ENCODE peak calls at places on chromosomes 6 and 20, in five cellular contexts. U is mesendoderm; B is CD4-positive, CD25-positive, alpha-beta regulatory T cell; O is uterus; Y is body of pancreas. S is an unnamed sample.

GRCh38 chr6:113359155-113360140 is 497.7 kb upstream of the MARCKS start:
- DNase-seq in U (no peak), B (no peak), O (no peak), Y (peak), S (no peak)

GRCh38 chr6:97813881-97814280 is 530.9 kb upstream of the MMS22L start:
- DNase-seq in U (peak), B (no peak), O (no peak), Y (no peak), S (no peak)

GRCh38 chr6:54718541-54719023 is 128.0 kb upstream of the FAM83B start:
- DNase-seq in U (no peak), B (no peak), O (no peak), Y (peak), S (no peak)

GRCh38 chr6:134813146-134813545 is 136.8 kb downstream of the ALDH8A1 start:
- DNase-seq in U (no peak), B (no peak), O (no peak), Y (no peak), S (no peak)

GRCh38 chr6:76942203-76942971 is 520.9 kb downstream of the HTR1B start:
- DNase-seq in U (no peak), B (no peak), O (no peak), Y (no peak), S (no peak)

GRCh38 chr6:108961985-108962384 is 113.8 kb downstream of the ARMC2 start:
- DNase-seq in U (no peak), B (no peak), O (no peak), Y (no peak), S (no peak)

GRCh38 chr6:15063253-15063853 is 182.5 kb upstream of the JARID2 start:
- DNase-seq in U (no peak), B (no peak), O (no peak), Y (peak), S (no peak)

GRCh38 chr20:22003680-22004079 is 298.2 kb downstream of the PAX1 start:
- DNase-seq in U (no peak), B (no peak), O (no peak), Y (no peak), S (no peak)

GRCh38 chr6:118495639-118496296 is 52.3 kb upstream of the PLN start:
- DNase-seq in U (no peak), B (no peak), O (no peak), Y (no peak), S (no peak)

GRCh38 chr6:19415605-19416326 is 421.4 kb upstream of the ID4 start:
- DNase-seq in U (no peak), B (no peak), O (no peak), Y (no peak), S (no peak)

GRCh38 chr6:133606833-133607232 is 282.1 kb upstream of the TCF21 start:
- DNase-seq in U (no peak), B (no peak), O (no peak), Y (no peak), S (no peak)

GRCh38 chr6:110645685-110646418 is 169.4 kb downstream of the CDK19 start:
- DNase-seq in U (no peak), B (no peak), O (no peak), Y (no peak), S (no peak)

GRCh38 chr6:13012271-13012670 is 295.7 kb downstream of the PHACTR1 start:
- DNase-seq in U (no peak), B (no peak), O (no peak), Y (peak), S (no peak)

GRCh38 chr6:46128476-46128875 is 1.3 kb upstream of the ENPP4 start:
- DNase-seq in U (no peak), B (no peak), O (no peak), Y (no peak), S (no peak)

GRCh38 chr20:49270177-49270576 is 7.7 kb downstream of the ZNFX1 start:
- DNase-seq in U (no peak), B (no peak), O (no peak), Y (no peak), S (no peak)

GRCh38 chr6:87731818-87732661 is 30.0 kb upstream of the AKIRIN2 start:
- DNase-seq in U (no peak), B (no peak), O (peak), Y (peak), S (peak)

GRCh38 chr6:31383149-31383548 is 20.2 kb upstream of the MICA start:
- DNase-seq in U (no peak), B (no peak), O (no peak), Y (no peak), S (no peak)

GRCh38 chr6:150641398-150642139 is 41.9 kb downstream of the PLEKHG1 start:
- DNase-seq in U (no peak), B (no peak), O (no peak), Y (no peak), S (no peak)

GRCh38 chr20:41139227-41140093 is 2.1 kb downstream of the PLCG1 start:
- DNase-seq in U (no peak), B (no peak), O (no peak), Y (no peak), S (no peak)

GRCh38 chr6:118680452-118681095 is 29.2 kb upstream of the CEP85L start:
- DNase-seq in U (no peak), B (no peak), O (no peak), Y (no peak), S (no peak)

GRCh38 chr6:489001-489400 is 97.4 kb downstream of the IRF4 start:
- DNase-seq in U (no peak), B (no peak), O (no peak), Y (no peak), S (no peak)

GRCh38 chr6:10441004-10441654 is 26.3 kb upstream of the TFAP2A start:
- DNase-seq in U (peak), B (no peak), O (no peak), Y (no peak), S (no peak)

GRCh38 chr6:85641522-85641915 is 1.2 kb downstream of the SYNCRIP start:
- DNase-seq in U (no peak), B (no peak), O (no peak), Y (peak), S (no peak)

GRCh38 chr6:156844089-156844488 is 66.9 kb downstream of the ARID1B start:
- DNase-seq in U (no peak), B (no peak), O (no peak), Y (no peak), S (no peak)

GRCh38 chr20:50678213-50678898 is 13.0 kb downstream of the RIPOR3 start:
- DNase-seq in U (no peak), B (no peak), O (no peak), Y (peak), S (peak)

GRCh38 chr20:10077081-10077471 is 42.3 kb downstream of the ANKEF1 start:
- DNase-seq in U (peak), B (no peak), O (no peak), Y (peak), S (no peak)

GRCh38 chr6:76275746-76276145 is 203.3 kb upstream of the IMPG1 start:
- DNase-seq in U (peak), B (no peak), O (no peak), Y (no peak), S (no peak)

GRCh38 chr20:1946762-1947534 is 46.9 kb downstream of the PDYN start:
- DNase-seq in U (peak), B (no peak), O (peak), Y (peak), S (peak)

GRCh38 chr6:98834060-98835031 is at the start of gene POU3F2:
- DNase-seq in U (peak), B (peak), O (peak), Y (peak), S (peak)

GRCh38 chr6:119495230-119495683 is 145.7 kb upstream of the MAN1A1 start:
- DNase-seq in U (no peak), B (no peak), O (no peak), Y (peak), S (peak)

GRCh38 chr6:109794201-109794926 is 103.3 kb downstream of the FIG4 start:
- DNase-seq in U (no peak), B (no peak), O (no peak), Y (no peak), S (no peak)

GRCh38 chr20:23727016-23727415 is 23.7 kb downstream of the CST1 start:
- DNase-seq in U (no peak), B (no peak), O (no peak), Y (no peak), S (no peak)

GRCh38 chr20:1185781-1186334 is 1.1 kb upstream of the TMEM74B start:
- DNase-seq in U (peak), B (no peak), O (no peak), Y (peak), S (no peak)

GRCh38 chr20:47066484-47067270 is 172.0 kb downstream of the EYA2 start:
- DNase-seq in U (no peak), B (no peak), O (no peak), Y (no peak), S (no peak)

GRCh38 chr6:33708516-33709204 is 2.8 kb downstream of the UQCC2 start:
- DNase-seq in U (no peak), B (no peak), O (no peak), Y (peak), S (no peak)
- H3K27ac ChIP-seq in U (no peak), B (no peak), O (peak), Y (no peak), S (no peak)

GRCh38 chr6:105593805-105594231 is 190.9 kb upstream of the PREP start:
- DNase-seq in U (no peak), B (no peak), O (no peak), Y (no peak), S (no peak)

GRCh38 chr6:105593056-105593455 is 190.2 kb upstream of the PREP start:
- DNase-seq in U (no peak), B (no peak), O (no peak), Y (no peak), S (no peak)

GRCh38 chr6:105594821-105595220 is 191.9 kb upstream of the PREP start:
- DNase-seq in U (no peak), B (no peak), O (no peak), Y (no peak), S (no peak)

GRCh38 chr6:105595829-105596228 is 192.9 kb upstream of the PREP start:
- DNase-seq in U (no peak), B (no peak), O (no peak), Y (no peak), S (no peak)

DNA sequence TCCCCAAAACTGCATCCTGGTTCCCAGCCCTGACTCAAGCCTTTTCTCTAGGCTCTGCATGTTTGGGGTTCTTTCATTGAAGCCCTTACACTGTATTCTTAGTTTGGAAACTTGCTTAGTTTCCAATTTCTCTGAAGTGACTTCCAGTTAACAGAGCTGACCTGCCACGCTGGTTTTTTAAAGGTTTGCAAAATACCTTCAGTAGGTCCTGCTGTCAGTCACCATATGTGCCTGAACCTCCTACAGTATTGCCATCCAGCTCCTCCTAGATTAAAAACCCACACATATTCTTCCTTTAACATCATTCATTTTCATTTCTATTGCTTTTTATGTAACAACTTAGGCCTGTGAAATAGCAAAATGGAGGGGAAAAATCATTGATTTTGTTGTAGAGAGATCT is 191.4 kb upstream of the PREP start:
- DNase-seq in U (no peak), B (no peak), O (no peak), Y (no peak), S (no peak)
- H3K27ac ChIP-seq in U (no peak), B (no peak), O (peak), Y (no peak), S (no peak)

GRCh38 chr6:34940030-34940434 is 51.0 kb downstream of the ANKS1A start:
- DNase-seq in U (no peak), B (no peak), O (no peak), Y (no peak), S (no peak)
- H3K27ac ChIP-seq in U (no peak), B (no peak), O (peak), Y (no peak), S (no peak)

DNA sequence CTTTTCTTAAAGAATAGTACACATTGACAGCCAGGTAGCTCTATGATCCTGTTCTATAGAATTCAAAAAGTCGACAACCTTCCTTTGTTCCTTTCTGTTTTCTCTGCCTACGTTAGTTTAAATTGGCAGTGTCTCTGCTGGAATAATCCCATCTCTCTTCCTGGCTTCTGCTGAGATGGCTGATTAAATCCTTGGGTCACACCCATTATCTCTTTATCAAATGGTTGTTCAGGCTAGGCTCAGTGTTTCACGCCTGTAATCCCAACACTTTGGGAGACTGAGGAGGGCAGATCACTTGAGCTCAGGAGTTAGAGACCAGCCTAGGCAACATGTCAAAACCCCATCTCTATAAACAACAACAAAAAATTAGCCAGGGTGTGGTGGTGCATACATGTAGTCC is 44.4 kb downstream of the HFE start:
- DNase-seq in U (peak), B (no peak), O (no peak), Y (no peak), S (no peak)
- H3K27ac ChIP-seq in U (no peak), B (no peak), O (no peak), Y (no peak), S (no peak)

GRCh38 chr20:32067234-32067821 is 15.3 kb downstream of the HCK start:
- DNase-seq in U (no peak), B (no peak), O (no peak), Y (no peak), S (no peak)
- H3K27ac ChIP-seq in U (no peak), B (no peak), O (no peak), Y (no peak), S (no peak)

GRCh38 chr20:53707341-53708102 is 113.9 kb upstream of the ZNF217 start:
- DNase-seq in U (no peak), B (no peak), O (no peak), Y (no peak), S (no peak)

GRCh38 chr20:53706511-53707031 is 112.9 kb upstream of the ZNF217 start:
- DNase-seq in U (no peak), B (no peak), O (no peak), Y (no peak), S (no peak)

GRCh38 chr20:53711333-53712211 is 117.9 kb upstream of the ZNF217 start:
- DNase-seq in U (no peak), B (no peak), O (no peak), Y (no peak), S (peak)

GRCh38 chr20:53706008-53706481 is 112.4 kb upstream of the ZNF217 start:
- DNase-seq in U (no peak), B (no peak), O (no peak), Y (no peak), S (no peak)

DNA sequence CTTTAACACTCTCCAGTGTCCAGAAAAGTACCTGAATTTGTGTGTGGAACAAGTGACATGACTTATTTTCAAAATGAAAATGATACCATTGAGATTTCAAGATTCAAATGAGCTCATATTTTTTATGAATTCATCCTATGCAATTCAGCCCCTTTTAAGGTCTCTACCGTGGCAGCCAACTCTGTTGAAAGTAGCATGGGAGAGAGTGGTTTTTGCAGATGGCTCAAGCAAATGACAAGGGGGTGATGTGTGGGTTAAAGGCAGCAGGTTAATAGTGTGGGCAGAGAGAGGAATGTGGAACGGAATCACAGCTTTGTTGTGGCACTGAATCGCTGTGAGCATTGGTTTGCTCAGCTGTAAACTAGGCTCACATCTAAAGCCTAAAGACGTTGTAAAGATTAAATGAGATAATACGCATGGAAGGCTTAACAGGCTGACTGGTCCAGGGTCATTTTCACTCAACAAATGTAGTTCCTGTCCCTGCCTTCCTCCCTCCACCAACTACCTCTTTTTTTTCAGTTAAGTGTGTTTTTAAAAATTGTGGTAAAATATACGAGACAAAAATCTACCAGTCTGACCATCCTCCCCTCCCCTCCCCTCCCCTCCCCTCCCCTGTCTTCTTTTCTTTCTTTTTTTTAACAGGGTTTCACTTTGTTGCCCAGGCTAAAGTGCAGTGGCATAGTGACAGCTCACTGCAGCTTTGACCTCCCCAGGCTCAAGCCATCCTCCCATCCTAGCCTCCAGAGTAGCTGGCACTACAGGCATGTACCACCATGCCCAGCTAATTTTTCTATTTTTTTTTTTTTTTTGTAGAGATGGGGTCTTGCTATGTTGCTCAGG is 114.7 kb upstream of the ZNF217 start:
- DNase-seq in U (no peak), B (no peak), O (no peak), Y (no peak), S (no peak)
- H3K27ac ChIP-seq in U (no peak), B (peak), O (peak), Y (peak), S (no peak)

GRCh38 chr6:27168586-27169443 is 78.7 kb upstream of the PRSS16 start:
- DNase-seq in U (peak), B (no peak), O (no peak), Y (no peak), S (no peak)
- H3K27ac ChIP-seq in U (no peak), B (no peak), O (no peak), Y (no peak), S (no peak)

GRCh38 chr20:36331182-36331581 is 25.0 kb downstream of the DLGAP4 start:
- DNase-seq in U (no peak), B (no peak), O (no peak), Y (no peak), S (no peak)
- H3K27ac ChIP-seq in U (no peak), B (no peak), O (no peak), Y (no peak), S (no peak)

DNA sequence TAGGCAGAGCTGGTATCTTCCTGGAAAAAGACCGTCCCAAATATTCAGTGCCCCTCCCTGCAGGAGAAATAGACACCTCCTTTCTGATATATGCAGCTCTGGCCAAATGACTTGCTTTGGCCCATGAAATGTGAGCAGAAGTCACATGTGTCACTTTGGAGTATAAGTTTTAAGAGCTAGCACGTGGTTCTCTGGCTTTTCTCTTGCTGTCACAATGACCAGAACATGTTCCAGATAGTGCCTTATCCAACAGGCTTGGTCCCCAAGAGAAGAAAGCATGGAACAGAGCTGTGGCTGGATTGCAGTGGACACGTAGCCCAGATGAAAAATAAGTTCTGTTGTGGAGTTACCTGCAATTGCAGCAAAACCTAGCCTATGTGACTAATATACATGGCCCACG is 40.4 kb downstream of the UNC5CL start:
- DNase-seq in U (peak), B (no peak), O (no peak), Y (peak), S (no peak)
- H3K27ac ChIP-seq in U (peak), B (no peak), O (no peak), Y (peak), S (no peak)

S was measured in right lobe of liver.